ENCODE peak calls at places on chromosomes 3 and 15, in four cellular contexts. X, B, K and O are unnamed samples. For H3K27me3, the result is how much of the 10 kb centered on the place peaks cover.

GRCh38 chr3:128353361-128353965 is 113.2 kb downstream of the DNAJB8 start:
- DNase-seq in X (no peak), K (no peak), B (no peak), O (no peak)

GRCh38 chr15:64893481-64894394 is 18.0 kb upstream of the ANKDD1A start:
- DNase-seq in B (peak), X (peak), K (peak), O (peak)

GRCh38 chr15:81023483-81024264 is 23.0 kb downstream of the TLNRD1 start:
- DNase-seq in B (peak), K (peak), X (no peak), O (peak)

GRCh38 chr3:126306397-126306796 is 50.8 kb downstream of the KLF15 start:
- DNase-seq in K (no peak), B (no peak), X (no peak), O (no peak)

GRCh38 chr15:64193971-64194370 is 31.1 kb upstream of the PPIB start:
- DNase-seq in X (no peak), K (no peak), B (no peak), O (no peak)

GRCh38 chr15:51022206-51022605 is 72.5 kb downstream of the TNFAIP8L3 start:
- DNase-seq in K (no peak), B (no peak), X (no peak), O (no peak)

GRCh38 chr15:100663550-100664335 is 61.4 kb downstream of the ASB7 start:
- DNase-seq in X (no peak), B (no peak), K (no peak), O (no peak)

GRCh38 chr3:58341376-58341775 is 8.7 kb downstream of the PXK start:
- DNase-seq in K (no peak), B (no peak), X (no peak), O (peak)

GRCh38 chr15:41888662-41889253 is 5.1 kb downstream of the SPTBN5 start:
- DNase-seq in K (no peak), X (no peak), B (no peak), O (no peak)

GRCh38 chr15:40793216-40793989 is 13.5 kb upstream of the ZFYVE19 start:
- DNase-seq in X (no peak), B (peak), K (peak), O (peak)

GRCh38 chr3:80733522-80734176 is 965.9 kb upstream of the ROBO1 start:
- DNase-seq in X (no peak), B (peak), K (peak), O (peak)

GRCh38 chr3:110576962-110577361 is 494.7 kb upstream of the NECTIN3 start:
- DNase-seq in X (peak), K (no peak), B (peak), O (peak)

GRCh38 chr3:195441971-195442572 is 748 bp downstream of the ACAP2 start:
- DNase-seq in X (no peak), K (peak), B (peak), O (peak)

GRCh38 chr3:120497318-120497717 is 46.5 kb upstream of the FSTL1 start:
- DNase-seq in X (no peak), B (peak), K (no peak), O (peak)

GRCh38 chr3:166284994-166285393 is 447.8 kb upstream of the BCHE start:
- DNase-seq in B (peak), X (no peak), K (no peak), O (peak)

GRCh38 chr3:141440942-141441341 is 45.9 kb upstream of the RASA2 start:
- DNase-seq in B (no peak), K (no peak), X (no peak), O (no peak)

GRCh38 chr3:32384938-32385337 is 6.7 kb upstream of the CMTM7 start:
- DNase-seq in B (no peak), X (peak), K (no peak), O (no peak)

GRCh38 chr3:198107840-198108734 is 148.1 kb downstream of the LMLN start:
- DNase-seq in K (no peak), B (peak), X (no peak), O (peak)

GRCh38 chr3:198109883-198110282 is 149.9 kb downstream of the LMLN start:
- DNase-seq in X (no peak), K (no peak), B (no peak), O (no peak)

GRCh38 chr3:198108756-198109155 is 148.7 kb downstream of the LMLN start:
- DNase-seq in K (no peak), X (no peak), B (no peak), O (no peak)

GRCh38 chr3:198112031-198112430 is 152.0 kb downstream of the LMLN start:
- DNase-seq in X (no peak), K (no peak), B (no peak), O (no peak)

GRCh38 chr3:198113219-198114053 is 153.4 kb downstream of the LMLN start:
- DNase-seq in B (peak), X (no peak), K (no peak), O (no peak)
- H3K27me3 ChIP-seq in B (under half), X (half or more), K (under half), O (half or more)

DNA sequence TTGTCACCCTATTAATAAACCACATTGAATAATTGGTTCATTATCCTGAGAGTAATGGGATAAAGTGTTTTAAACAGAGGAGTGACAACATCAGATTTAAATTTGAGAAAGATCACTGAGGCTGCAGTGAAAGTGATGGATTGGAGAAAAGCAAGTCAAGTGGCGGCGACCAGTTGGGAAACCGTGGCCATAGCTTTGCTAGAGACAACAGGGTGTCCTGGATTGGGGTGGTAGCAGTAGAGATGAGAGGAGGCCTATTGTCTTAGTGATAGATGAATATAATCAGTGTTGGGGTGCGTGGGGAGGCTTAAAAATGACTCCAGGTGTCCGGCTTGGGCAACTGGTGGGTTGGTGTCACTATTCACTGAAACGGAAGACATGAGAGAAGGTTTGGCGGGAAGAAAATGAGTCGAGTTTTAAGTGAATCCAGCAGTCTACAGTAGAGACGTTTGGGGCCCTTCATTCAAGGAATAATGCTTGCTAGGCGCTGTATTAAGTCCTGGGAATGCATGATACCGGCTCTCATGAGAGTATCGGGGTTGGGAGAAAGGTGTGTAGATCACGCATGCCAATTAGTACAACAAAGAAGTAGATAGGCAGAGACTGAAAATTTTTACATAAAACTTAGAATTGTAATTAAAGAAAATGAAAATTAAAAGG is 824 bp downstream of the NEK4 start:
- DNase-seq in X (no peak), K (no peak), B (peak), O (no peak)
- H3K9ac ChIP-seq in X (no peak), K (peak), B (no peak), O (peak)

GRCh38 chr3:188698436-188698835 is 473.3 kb upstream of the TPRG1 start:
- DNase-seq in K (no peak), B (no peak), X (no peak), O (no peak)
- H3K27ac ChIP-seq in K (no peak), B (no peak), X (no peak), O (no peak)

GRCh38 chr3:194355379-194355778 is 4.3 kb upstream of the CPN2 start:
- DNase-seq in B (no peak), K (no peak), X (no peak), O (no peak)
- H3K27me3 ChIP-seq in B (under half), K (under half), X (under half), O (under half)

GRCh38 chr3:183260167-183260904 is 7.3 kb downstream of the B3GNT5 start:
- DNase-seq in K (peak), B (peak), X (no peak), O (no peak)
- H3K9ac ChIP-seq in K (peak), B (no peak), X (no peak), O (peak)

GRCh38 chr3:105793040-105793439 is 75.8 kb downstream of the CBLB start:
- DNase-seq in X (no peak), K (no peak), B (no peak), O (no peak)

GRCh38 chr3:105790534-105790933 is 78.3 kb downstream of the CBLB start:
- DNase-seq in B (no peak), K (no peak), X (no peak), O (no peak)

GRCh38 chr3:105791134-105791533 is 77.7 kb downstream of the CBLB start:
- DNase-seq in K (no peak), B (peak), X (no peak), O (no peak)

GRCh38 chr3:105788548-105789036 is 80.2 kb downstream of the CBLB start:
- DNase-seq in X (no peak), K (no peak), B (no peak), O (no peak)

GRCh38 chr3:105791919-105792786 is 76.7 kb downstream of the CBLB start:
- DNase-seq in X (no peak), K (peak), B (peak), O (no peak)
- H3K27ac ChIP-seq in X (no peak), K (no peak), B (peak), O (no peak)

GRCh38 chr15:48424076-48424475 is 92.8 kb downstream of the DUT start:
- DNase-seq in B (no peak), X (no peak), K (no peak), O (peak)
- H3K27me3 ChIP-seq in B (under half), X (under half), K (under half), O (under half)